ENCODE peak calls at places on chromosomes 13 and 19, in eight cellular contexts. X is activated naive CD4-positive, alpha-beta T cell treated with anti-CD3 and anti-CD28 coated beads, Interleukin-2, amount 50 U/mL, for 16 hours; S is iPS DF 6.9; H is cerebellar cortex; K is stimulated activated CD8-positive, alpha-beta memory T cell treated with anti-CD3 and anti-CD28 coated beads, Interleukin-7, amount 100 ng/mL, for 48 hours; O is mesothelial cell of epicardium; N is AG10803; G is fibroblast of the conjunctiva. P is an unnamed sample.
A peak's percentile ranks its signal among the peaks of the same experiment; 100 is the strongest.

GRCh38 chr13:73061478-73062275 is 2.9 kb downstream of the KLF5 start:
- DNase-seq in X (no peak), S (no peak), H (no peak), K (no peak), O (no peak), N (peak; percentile 13), G (no peak), P (no peak)

GRCh38 chr13:46761174-46761573 is 35.8 kb downstream of the ESD start:
- DNase-seq in X (no peak), S (no peak), H (no peak), K (no peak), O (no peak), N (no peak), G (no peak), P (no peak)

GRCh38 chr19:41367848-41368301 is 3.9 kb upstream of the B9D2 start:
- DNase-seq in X (no peak), S (no peak), H (no peak), K (no peak), O (no peak), N (peak; percentile 95), G (peak; percentile 69), P (no peak)

GRCh38 chr19:44947041-44947581 is 1.3 kb downstream of the APOC2 start:
- DNase-seq in X (no peak), S (no peak), H (no peak), K (no peak), O (no peak), N (no peak), G (no peak), P (no peak)

GRCh38 chr13:106311004-106311403 is 224.5 kb downstream of the EFNB2 start:
- DNase-seq in X (no peak), S (no peak), H (no peak), K (no peak), O (no peak), N (no peak), G (no peak), P (no peak)

GRCh38 chr13:47459512-47459911 is 541.6 kb downstream of the SUCLA2 start:
- DNase-seq in X (no peak), S (no peak), H (no peak), K (no peak), O (no peak), N (peak; percentile 40), G (no peak), P (no peak)

GRCh38 chr19:57818378-57818777 is 3.7 kb upstream of the ZNF552 start:
- DNase-seq in X (no peak), S (no peak), H (no peak), K (no peak), O (no peak), N (no peak), G (no peak), P (no peak)

GRCh38 chr19:30371960-30372824 is at the start of gene ZNF536:
- DNase-seq in X (no peak), S (no peak), H (no peak), K (no peak), O (no peak), N (no peak), G (no peak), P (no peak)

GRCh38 chr19:18596752-18597157 is 8.2 kb downstream of the REX1BD start:
- DNase-seq in X (no peak), S (no peak), H (peak; percentile 64), K (no peak), O (no peak), N (peak; percentile 16), G (no peak), P (no peak)

GRCh38 chr19:10076535-10076934 is 9.6 kb upstream of the SHFL start:
- DNase-seq in X (no peak), S (no peak), H (no peak), K (no peak), O (no peak), N (no peak), G (no peak), P (no peak)

GRCh38 chr13:76421011-76421410 is 465.2 kb downstream of the KCTD12 start:
- DNase-seq in X (no peak), S (no peak), H (no peak), K (no peak), O (no peak), N (no peak), G (no peak), P (no peak)

GRCh38 chr19:10402441-10403038 is 802 bp downstream of the CDC37 start:
- DNase-seq in X (no peak), S (no peak), H (peak; percentile 20), K (no peak), O (no peak), N (no peak), G (no peak), P (no peak)

P was measured in NT2/D1.